ENCODE peak calls at places on chromosomes 5 and 9, in eight cellular contexts. R is WTC11, Y is psoas muscle, C is pulmonary artery endothelial cell, J is sigmoid colon, W is right cardiac atrium, D is AG04450, I is vagina. Z is an unnamed sample.
A peak's percentile ranks its signal among the peaks of the same experiment; 100 is the strongest.

GRCh38 chr5:142275496-142275895 is 49.3 kb downstream of the SPRY4 start:
- DNase-seq in Y (no peak), R (no peak), I (no peak), C (no peak), W (no peak), J (no peak), D (no peak), Z (no peak)

GRCh38 chr9:112144807-112145206 is 30.3 kb downstream of the SUSD1 start:
- DNase-seq in I (no peak), W (no peak), J (no peak), C (no peak), R (no peak), D (no peak), Y (no peak), Z (no peak)

GRCh38 chr9:132201139-132201538 is 39.3 kb downstream of the NTNG2 start:
- DNase-seq in R (no peak), W (no peak), I (no peak), Y (no peak), D (no peak), J (no peak), C (no peak), Z (no peak)

GRCh38 chr9:134800791-134801339 is 79.7 kb upstream of the FCN2 start:
- DNase-seq in C (no peak), J (no peak), Y (no peak), I (no peak), R (no peak), W (peak; percentile 76), D (no peak), Z (no peak)

GRCh38 chr9:132905726-132906125 is 27.0 kb downstream of the SPACA9 start:
- DNase-seq in C (no peak), W (no peak), R (no peak), D (no peak), I (no peak), J (no peak), Y (no peak), Z (no peak)

GRCh38 chr9:6415266-6415665 is 2.3 kb downstream of the UHRF2 start:
- DNase-seq in W (no peak), J (no peak), D (no peak), Y (no peak), R (no peak), I (no peak), C (no peak), Z (no peak)

GRCh38 chr9:107138261-107138992 is 144.7 kb upstream of the RAD23B start:
- DNase-seq in D (no peak), W (no peak), C (no peak), R (no peak), J (no peak), Y (no peak), I (no peak), Z (no peak)

GRCh38 chr5:127006711-127007110 is 23.6 kb downstream of the MARCHF3 start:
- DNase-seq in Y (no peak), W (no peak), J (no peak), D (no peak), I (no peak), R (no peak), C (no peak), Z (no peak)

GRCh38 chr5:175656966-175657365 is 905 bp upstream of the HRH2 start:
- DNase-seq in J (no peak), Y (no peak), D (no peak), W (no peak), R (no peak), I (no peak), C (no peak), Z (no peak)

GRCh38 chr5:169443249-169443784 is 140.3 kb upstream of the SPDL1 start:
- DNase-seq in W (no peak), Y (no peak), R (no peak), J (no peak), D (no peak), I (no peak), C (no peak), Z (no peak)

GRCh38 chr5:96997265-96997859 is 61.5 kb downstream of the LNPEP start:
- DNase-seq in R (no peak), W (no peak), D (no peak), C (peak; percentile 20), I (no peak), Y (no peak), J (no peak), Z (no peak)

GRCh38 chr5:68456756-68457217 is 241.2 kb downstream of the PIK3R1 start:
- DNase-seq in C (peak; percentile 15), R (no peak), I (no peak), D (no peak), J (no peak), W (no peak), Y (no peak), Z (no peak)

GRCh38 chr5:73121109-73121443 is 701 bp downstream of the TMEM171 start:
- DNase-seq in Y (no peak), I (no peak), J (no peak), W (no peak), R (no peak), C (no peak), D (no peak), Z (no peak)

GRCh38 chr9:133976191-133976861 is 15.8 kb downstream of the VAV2 start:
- DNase-seq in Y (no peak), C (no peak), R (peak; percentile 4), I (no peak), J (peak; percentile 55), D (no peak), W (peak; percentile 11), Z (no peak)

GRCh38 chr5:21573915-21574314 is 1279.2 kb downstream of the CDH12 start:
- DNase-seq in J (no peak), C (no peak), D (no peak), W (no peak), R (no peak), I (no peak), Y (no peak), Z (no peak)

GRCh38 chr5:74251106-74252032 is 389.2 kb downstream of the ENC1 start:
- DNase-seq in I (peak; percentile 97), D (peak; percentile 85), J (peak; percentile 80), Y (peak; percentile 46), C (peak; percentile 71), W (peak; percentile 57), R (no peak), Z (no peak)

GRCh38 chr9:112078432-112078831 is 96.7 kb downstream of the SUSD1 start:
- DNase-seq in Y (no peak), R (no peak), C (no peak), W (no peak), J (no peak), I (no peak), D (no peak), Z (no peak)

GRCh38 chr5:179294891-179295777 is 50.1 kb downstream of the ADAMTS2 start:
- DNase-seq in D (no peak), C (no peak), Y (peak; percentile 35), I (no peak), W (peak; percentile 82), R (no peak), J (peak; percentile 83), Z (peak; percentile 47)

GRCh38 chr9:5551771-5552170 is 41.4 kb downstream of the PDCD1LG2 start:
- DNase-seq in R (no peak), D (no peak), C (no peak), J (no peak), W (no peak), I (no peak), Y (no peak), Z (no peak)

GRCh38 chr5:51382759-51383493 is at the start of gene ISL1:
- DNase-seq in R (peak; percentile 88), W (peak; percentile 56), D (no peak), J (peak; percentile 90), Y (peak; percentile 74), I (no peak), C (peak; percentile 8), Z (peak; percentile 70)

GRCh38 chr5:67695369-67695768 is 498.8 kb upstream of the CD180 start:
- DNase-seq in I (no peak), J (no peak), D (no peak), C (no peak), Y (no peak), W (no peak), R (no peak), Z (no peak)

GRCh38 chr9:72758944-72759343 is 193.9 kb downstream of the ALDH1A1 start:
- DNase-seq in Y (no peak), C (no peak), W (no peak), R (no peak), J (no peak), I (no peak), D (no peak), Z (no peak)

GRCh38 chr9:117546894-117547293 is 132.0 kb upstream of the ASTN2 start:
- DNase-seq in D (no peak), J (no peak), W (peak; percentile 41), I (no peak), R (no peak), Y (no peak), C (peak; percentile 1), Z (no peak)

GRCh38 chr5:110754181-110754580 is 15.4 kb downstream of the SLC25A46 start:
- DNase-seq in R (no peak), Y (no peak), D (no peak), J (no peak), W (no peak), C (no peak), I (no peak), Z (no peak)

GRCh38 chr9:121736964-121737462 is 85.6 kb downstream of the DAB2IP start:
- DNase-seq in J (no peak), R (peak; percentile 81), Y (peak; percentile 54), C (no peak), W (peak; percentile 80), D (no peak), I (no peak), Z (peak; percentile 81)

GRCh38 chr9:70478963-70479641 is 64.6 kb upstream of the KLF9 start:
- DNase-seq in W (no peak), Y (peak; percentile 41), I (no peak), J (peak; percentile 92), R (no peak), D (no peak), C (no peak), Z (no peak)

GRCh38 chr9:264231-264630 is 49.6 kb downstream of the DOCK8 start:
- DNase-seq in W (no peak), R (no peak), J (no peak), C (no peak), D (no peak), I (no peak), Y (no peak), Z (no peak)

GRCh38 chr9:113783475-113783874 is 92.6 kb upstream of the ZNF618 start:
- DNase-seq in J (no peak), W (no peak), R (no peak), C (no peak), Y (no peak), D (no peak), I (no peak), Z (no peak)

GRCh38 chr9:75088646-75089368 is 493 bp downstream of the OSTF1 start:
- DNase-seq in W (peak; percentile 88), I (peak; percentile 92), J (peak; percentile 81), C (no peak), R (peak; percentile 26), D (no peak), Y (peak; percentile 71), Z (peak; percentile 77)

GRCh38 chr5:84870369-84870768 is 485.7 kb upstream of the EDIL3 start:
- DNase-seq in C (no peak), D (no peak), R (no peak), W (no peak), Y (no peak), J (no peak), I (no peak), Z (no peak)

GRCh38 chr5:124398471-124398870 is 348.0 kb downstream of the ZNF608 start:
- DNase-seq in J (no peak), D (no peak), W (no peak), R (no peak), Y (no peak), I (no peak), C (no peak), Z (no peak)

GRCh38 chr5:178793156-178793555 is 62.7 kb upstream of the ZNF354A start:
- DNase-seq in W (no peak), C (no peak), R (peak; percentile 89), Y (no peak), D (no peak), J (peak; percentile 43), I (no peak), Z (no peak)

GRCh38 chr5:125829349-125829748 is 593.9 kb upstream of the GRAMD2B start:
- DNase-seq in J (no peak), Y (no peak), D (no peak), C (no peak), W (no peak), I (no peak), R (no peak), Z (no peak)

GRCh38 chr5:38551020-38552017 is 5.1 kb downstream of the LIFR start:
- DNase-seq in J (no peak), I (no peak), C (peak; percentile 22), D (peak; percentile 27), R (no peak), Y (no peak), W (no peak), Z (no peak)